ENCODE peak calls at places on chromosome X, in four cellular contexts. One of them, this sample, is unnamed.

GRCh38 chrX:151396042-151396826 is 772 bp upstream of the VMA21 start:
- DNase-seq in HepG2: peak; percentile 49
- DNase-seq in heart left ventricle: no peak
- DNase-seq in A673: no peak
- DNase-seq in this sample: peak; percentile 10

GRCh38 chrX:72394518-72395163 is 88.9 kb upstream of the CITED1 start:
- DNase-seq in HepG2: no peak
- DNase-seq in heart left ventricle: no peak
- DNase-seq in A673: no peak
- DNase-seq in this sample: no peak

GRCh38 chrX:8868906-8869305 is 67.7 kb upstream of the FAM9A start:
- DNase-seq in heart left ventricle: no peak
- DNase-seq in A673: peak; percentile 20
- DNase-seq in HepG2: no peak
- DNase-seq in this sample: no peak

GRCh38 chrX:37454537-37455285 is 105.5 kb downstream of the PRRG1 start:
- DNase-seq in HepG2: no peak
- DNase-seq in A673: no peak
- DNase-seq in heart left ventricle: no peak
- DNase-seq in this sample: no peak

GRCh38 chrX:120549483-120550452 is 11.0 kb downstream of the CUL4B start:
- DNase-seq in HepG2: peak; percentile 76
- DNase-seq in A673: peak; percentile 12
- DNase-seq in heart left ventricle: no peak
- DNase-seq in this sample: peak; percentile 35

GRCh38 chrX:32745323-32745722 is 466.0 kb downstream of the DMD start:
- DNase-seq in heart left ventricle: no peak
- DNase-seq in A673: no peak
- DNase-seq in HepG2: no peak
- DNase-seq in this sample: no peak

GRCh38 chrX:154429708-154430107 is 1.2 kb downstream of the ATP6AP1 start:
- DNase-seq in heart left ventricle: no peak
- DNase-seq in HepG2: no peak
- DNase-seq in A673: no peak
- DNase-seq in this sample: no peak

GRCh38 chrX:71941771-71942170 is 31.1 kb downstream of the NHSL2 start:
- DNase-seq in A673: peak; percentile 19
- DNase-seq in HepG2: no peak
- DNase-seq in heart left ventricle: peak; percentile 26
- DNase-seq in this sample: no peak

GRCh38 chrX:130393451-130394074 is 8.1 kb upstream of the GPR119 start:
- DNase-seq in A673: peak; percentile 60
- DNase-seq in heart left ventricle: peak; percentile 9
- DNase-seq in HepG2: peak; percentile 12
- DNase-seq in this sample: peak; percentile 33

GRCh38 chrX:136694491-136695087 is 46.6 kb downstream of the CD40LG start:
- DNase-seq in A673: peak; percentile 74
- DNase-seq in HepG2: peak; percentile 10
- DNase-seq in heart left ventricle: no peak
- DNase-seq in this sample: peak; percentile 7

GRCh38 chrX:73577368-73577767 is 14.4 kb downstream of the CHIC1 start:
- DNase-seq in A673: no peak
- DNase-seq in HepG2: no peak
- DNase-seq in heart left ventricle: no peak
- DNase-seq in this sample: no peak

GRCh38 chrX:45240334-45240733 is 39.7 kb upstream of the DIPK2B start:
- DNase-seq in heart left ventricle: no peak
- DNase-seq in A673: peak; percentile 7
- DNase-seq in HepG2: no peak
- DNase-seq in this sample: no peak

GRCh38 chrX:153973127-153974002 is 811 bp downstream of the TMEM187 start:
- DNase-seq in A673: no peak
- DNase-seq in heart left ventricle: no peak
- DNase-seq in HepG2: peak; percentile 40
- DNase-seq in this sample: no peak

GRCh38 chrX:14362731-14363130 is 166.6 kb upstream of the GLRA2 start:
- DNase-seq in HepG2: no peak
- DNase-seq in A673: no peak
- DNase-seq in heart left ventricle: no peak
- DNase-seq in this sample: no peak

GRCh38 chrX:15679246-15679645 is 14.6 kb upstream of the CLTRN start:
- DNase-seq in heart left ventricle: no peak
- DNase-seq in A673: peak; percentile 66
- DNase-seq in HepG2: no peak
- DNase-seq in this sample: no peak

GRCh38 chrX:120671963-120672362 is 42.1 kb upstream of the C1GALT1C1 start:
- DNase-seq in HepG2: no peak
- DNase-seq in A673: no peak
- DNase-seq in heart left ventricle: no peak
- DNase-seq in this sample: no peak

GRCh38 chrX:2629316-2630168 is 61.6 kb upstream of the CD99 start:
- DNase-seq in HepG2: peak; percentile 28
- DNase-seq in heart left ventricle: no peak
- DNase-seq in A673: no peak
- DNase-seq in this sample: peak; percentile 76

GRCh38 chrX:8815460-8816065 is 14.4 kb upstream of the FAM9A start:
- DNase-seq in A673: peak; percentile 64
- DNase-seq in HepG2: peak; percentile 45
- DNase-seq in heart left ventricle: no peak
- DNase-seq in this sample: no peak

GRCh38 chrX:31366076-31366475 is 294.2 kb upstream of the FTHL17 start:
- DNase-seq in A673: no peak
- DNase-seq in heart left ventricle: no peak
- DNase-seq in HepG2: no peak
- DNase-seq in this sample: no peak

GRCh38 chrX:25858273-25858880 is 279.8 kb upstream of the MAGEB18 start:
- DNase-seq in A673: no peak
- DNase-seq in heart left ventricle: no peak
- DNase-seq in HepG2: no peak
- DNase-seq in this sample: peak; percentile 56

GRCh38 chrX:25860322-25860721 is 277.8 kb upstream of the MAGEB18 start:
- DNase-seq in A673: no peak
- DNase-seq in HepG2: no peak
- DNase-seq in heart left ventricle: no peak
- DNase-seq in this sample: no peak
- TF ChIP-seq CTCF in A673: no peak
- TF ChIP-seq CTCF in HepG2: no peak
- TF ChIP-seq CTCF in heart left ventricle: no peak
- TF ChIP-seq CTCF in this sample: no peak

GRCh38 chrX:103376118-103376978 is at the start of gene BEX3:
- DNase-seq in A673: peak; percentile 72
- DNase-seq in HepG2: peak; percentile 24
- DNase-seq in heart left ventricle: peak; percentile 35
- DNase-seq in this sample: no peak
- H3K4me3 ChIP-seq in A673: peak within 1 kb of the TSS; percentile 64
- H3K4me3 ChIP-seq in HepG2: peak within 1 kb of the TSS; percentile 73
- H3K4me3 ChIP-seq in heart left ventricle: peak within 1 kb of the TSS; percentile 73
- H3K4me3 ChIP-seq in this sample: peak within 1 kb of the TSS; percentile 68

DNA sequence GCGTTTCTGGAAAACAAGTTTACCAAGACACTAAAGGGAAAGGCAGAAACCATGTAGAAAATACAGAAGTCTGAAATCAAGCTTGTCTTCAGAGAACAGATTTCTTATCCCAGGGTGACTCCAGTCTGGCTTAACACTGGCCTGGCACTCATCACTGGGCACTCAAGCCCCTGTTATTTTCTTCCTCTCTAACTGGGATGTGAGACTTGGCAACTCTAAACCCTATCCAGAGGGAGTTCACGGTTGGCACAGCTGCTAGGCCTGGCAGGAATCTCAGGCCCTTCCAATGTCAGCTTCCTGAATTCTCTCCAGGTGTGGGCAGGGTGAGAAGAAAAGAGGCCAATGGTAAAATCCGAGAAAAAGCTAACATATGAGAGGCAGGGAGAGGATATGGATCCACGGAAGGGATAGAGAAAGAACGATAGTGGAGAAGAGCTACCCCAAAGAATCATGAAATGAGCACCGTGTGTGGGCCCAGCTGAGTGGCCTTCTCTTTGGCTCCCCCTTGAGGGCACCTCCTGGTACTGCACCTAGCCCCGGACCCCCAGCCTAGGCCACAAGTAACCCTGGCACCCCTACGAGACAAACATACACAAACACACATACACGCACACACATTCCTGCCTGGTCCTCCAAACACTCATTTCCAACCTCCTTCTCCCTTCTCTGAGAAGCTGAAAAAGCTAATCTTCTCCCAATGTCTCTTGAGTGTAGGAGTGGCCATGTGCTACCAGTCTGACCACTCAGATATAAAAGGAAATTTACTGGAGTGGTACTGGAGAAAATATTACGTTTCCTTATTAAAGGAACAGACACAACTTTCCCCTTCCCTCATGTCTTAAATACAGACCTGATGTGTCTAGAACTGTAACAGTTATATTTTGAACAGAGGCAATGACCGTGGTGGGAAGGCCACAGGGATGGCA is 16.6 kb upstream of the PTCHD1 start:
- DNase-seq in heart left ventricle: no peak
- DNase-seq in HepG2: no peak
- DNase-seq in A673: peak; percentile 51
- DNase-seq in this sample: no peak
- TF ChIP-seq CTCF in heart left ventricle: peak; percentile 52
- TF ChIP-seq CTCF in HepG2: peak; percentile 62
- TF ChIP-seq CTCF in A673: peak; percentile 92
- TF ChIP-seq CTCF in this sample: peak; percentile 58

GRCh38 chrX:56762707-56763555 is 33.9 kb downstream of the NBDY start:
- DNase-seq in A673: no peak
- DNase-seq in HepG2: no peak
- DNase-seq in heart left ventricle: no peak
- DNase-seq in this sample: no peak
- H3K4me3 ChIP-seq in A673: no peak overlapping the region
- H3K4me3 ChIP-seq in HepG2: no peak overlapping the region
- H3K4me3 ChIP-seq in heart left ventricle: no peak overlapping the region
- H3K4me3 ChIP-seq in this sample: no peak overlapping the region

GRCh38 chrX:4277122-4277521 is 563.7 kb upstream of the PRKX start:
- DNase-seq in HepG2: no peak
- DNase-seq in heart left ventricle: no peak
- DNase-seq in A673: peak; percentile 51
- DNase-seq in this sample: no peak
- TF ChIP-seq CTCF in HepG2: no peak
- TF ChIP-seq CTCF in heart left ventricle: no peak
- TF ChIP-seq CTCF in A673: peak; percentile 50
- TF ChIP-seq CTCF in this sample: no peak

This sample was measured in LNCaP clone FGC.